ENCODE peak calls at places on chromosomes 11 and 22, in six cellular contexts. M, U, Y, P, A and E are unnamed samples.

GRCh38 chr22:47734511-47734910 is 972.1 kb downstream of the TBC1D22A start:
- DNase-seq in Y (no peak), M (no peak), U (no peak), A (no peak), P (no peak), E (no peak)

GRCh38 chr22:42603427-42603826 is 11.3 kb downstream of the POLDIP3 start:
- DNase-seq in P (no peak), Y (no peak), U (no peak), M (no peak), A (no peak), E (no peak)

GRCh38 chr11:32333335-32333991 is 101.9 kb downstream of the WT1 start:
- DNase-seq in M (no peak), Y (peak), A (no peak), P (peak), U (no peak), E (peak)

GRCh38 chr11:114236829-114237228 is 59.4 kb upstream of the NNMT start:
- DNase-seq in P (peak), M (no peak), U (no peak), Y (no peak), A (no peak), E (no peak)

GRCh38 chr11:75311858-75312288 is 39.6 kb downstream of the ARRB1 start:
- DNase-seq in P (peak), M (no peak), A (no peak), Y (no peak), U (no peak), E (no peak)

GRCh38 chr11:304915-305833 is 2.4 kb upstream of the IFITM2 start:
- DNase-seq in Y (peak), M (no peak), U (peak), P (peak), A (no peak), E (peak)

GRCh38 chr11:117431436-117431835 is 103.8 kb downstream of the CEP164 start:
- DNase-seq in A (no peak), M (no peak), Y (no peak), U (no peak), P (no peak), E (no peak)

GRCh38 chr22:32587449-32587848 is 112.8 kb downstream of the FBXO7 start:
- DNase-seq in Y (no peak), A (no peak), U (no peak), P (peak), M (no peak), E (no peak)

GRCh38 chr22:36022162-36022561 is 6.5 kb downstream of the RBFOX2 start:
- DNase-seq in P (peak), U (no peak), M (no peak), A (no peak), Y (no peak), E (no peak)

GRCh38 chr11:19713221-19714092 is 820 bp downstream of the NAV2 start:
- DNase-seq in U (peak), M (no peak), A (no peak), Y (no peak), P (no peak), E (no peak)

GRCh38 chr11:45877845-45878244 is 7.6 kb upstream of the MAPK8IP1 start:
- DNase-seq in U (no peak), M (no peak), Y (no peak), A (no peak), P (no peak), E (no peak)

GRCh38 chr11:67401495-67402191 is at the start of gene PPP1CA:
- DNase-seq in Y (peak), A (peak), U (peak), M (peak), P (peak), E (peak)

GRCh38 chr22:17638182-17638431 is 450 bp upstream of the BCL2L13 start:
- DNase-seq in M (peak), P (no peak), U (peak), A (no peak), Y (no peak), E (no peak)

GRCh38 chr11:118908931-118909618 is 16.7 kb downstream of the BCL9L start:
- DNase-seq in M (no peak), P (peak), A (no peak), Y (no peak), U (peak), E (no peak)

GRCh38 chr11:92556435-92556834 is 331.8 kb downstream of the FAT3 start:
- DNase-seq in M (no peak), A (no peak), P (peak), Y (no peak), U (no peak), E (peak)

GRCh38 chr11:31805037-31805628 is 6.0 kb downstream of the PAX6 start:
- DNase-seq in A (no peak), P (no peak), M (no peak), U (no peak), Y (no peak), E (no peak)

GRCh38 chr11:1196516-1197391 is 26.1 kb upstream of the MUC5B start:
- DNase-seq in M (no peak), U (no peak), P (no peak), Y (no peak), A (no peak), E (no peak)

GRCh38 chr11:123429851-123430735 is at the start of gene GRAMD1B:
- DNase-seq in P (peak), U (peak), Y (peak), M (peak), A (peak), E (peak)

GRCh38 chr11:35275808-35276170 is 136.8 kb downstream of the CD44 start:
- DNase-seq in A (no peak), M (no peak), Y (no peak), U (no peak), P (no peak), E (no peak)

GRCh38 chr22:31556627-31557203 is 60.4 kb downstream of the SFI1 start:
- DNase-seq in P (peak), Y (no peak), U (peak), A (no peak), M (no peak), E (peak)

GRCh38 chr11:73143126-73143838 is 1.2 kb upstream of the FCHSD2 start:
- DNase-seq in Y (no peak), U (no peak), A (no peak), P (peak), M (peak), E (no peak)

GRCh38 chr11:46658259-46658658 is 40.9 kb downstream of the ATG13 start:
- DNase-seq in U (no peak), M (no peak), P (peak), Y (no peak), A (no peak), E (no peak)

GRCh38 chr22:50399751-50400331 is 56.7 kb downstream of the PPP6R2 start:
- DNase-seq in M (no peak), U (peak), P (peak), Y (no peak), A (no peak), E (peak)